ENCODE peak calls at places on chromosomes 3 and 15, in six cellular contexts. Q, U, I, P, E and Y are unnamed samples.

GRCh38 chr3:45950686-45951600 is 7.7 kb downstream of the CXCR6 start:
- DNase-seq in U (no peak), P (no peak), Q (no peak), E (no peak), I (no peak), Y (no peak)

GRCh38 chr15:90402230-90402629 is 14.2 kb downstream of the IQGAP1 start:
- DNase-seq in Q (no peak), U (peak; percentile 82), P (peak; percentile 17), E (no peak), I (no peak), Y (no peak)

GRCh38 chr3:196179380-196180308 is 31.6 kb downstream of the ZDHHC19 start:
- DNase-seq in U (no peak), Q (peak; percentile 73), P (no peak), E (peak; percentile 36), I (no peak), Y (peak; percentile 73)

GRCh38 chr3:129485681-129486056 is 42.8 kb upstream of the RHO start:
- DNase-seq in P (peak; percentile 41), E (no peak), Q (no peak), U (peak; percentile 94), I (peak; percentile 99), Y (no peak)

GRCh38 chr3:161682715-161683114 is 186.1 kb downstream of the OTOL1 start:
- DNase-seq in P (no peak), I (no peak), U (no peak), Q (no peak), E (no peak), Y (no peak)

GRCh38 chr3:101925564-101925963 is 76.2 kb downstream of the NFKBIZ start:
- DNase-seq in P (no peak), Q (no peak), E (no peak), U (no peak), I (no peak), Y (no peak)

GRCh38 chr15:75049392-75049791 is 26.0 kb downstream of the PPCDC start:
- DNase-seq in P (no peak), E (peak; percentile 71), Q (no peak), U (peak; percentile 84), I (no peak), Y (no peak)

GRCh38 chr3:78919021-78919755 is 848.6 kb downstream of the ROBO1 start:
- DNase-seq in E (no peak), U (no peak), Q (no peak), P (no peak), I (no peak), Y (no peak)

GRCh38 chr3:140203510-140203909 is 268.5 kb downstream of the CLSTN2 start:
- DNase-seq in U (no peak), E (no peak), I (no peak), P (no peak), Q (peak; percentile 26), Y (peak; percentile 60)

GRCh38 chr3:180804871-180805430 is 107.5 kb upstream of the FXR1 start:
- DNase-seq in E (no peak), I (no peak), Q (peak; percentile 92), U (no peak), P (no peak), Y (peak; percentile 85)

GRCh38 chr3:78427303-78427702 is 1340.5 kb downstream of the ROBO1 start:
- DNase-seq in Q (no peak), U (no peak), P (no peak), I (no peak), E (no peak), Y (no peak)

GRCh38 chr3:127535901-127536817 is 54.4 kb downstream of the TPRA1 start:
- DNase-seq in U (no peak), I (no peak), E (no peak), P (no peak), Q (no peak), Y (no peak)

GRCh38 chr15:101526442-101526841 is 36.9 kb upstream of the PCSK6 start:
- DNase-seq in U (no peak), E (no peak), P (no peak), I (peak; percentile 58), Q (peak; percentile 37), Y (no peak)

GRCh38 chr3:44012146-44012899 is 229.4 kb upstream of the TOPAZ1 start:
- DNase-seq in I (no peak), U (no peak), Q (no peak), P (no peak), E (no peak), Y (no peak)

GRCh38 chr3:44011680-44012079 is 230.0 kb upstream of the TOPAZ1 start:
- DNase-seq in P (no peak), U (no peak), E (no peak), I (no peak), Q (no peak), Y (no peak)

GRCh38 chr3:44019736-44020135 is 221.9 kb upstream of the TOPAZ1 start:
- DNase-seq in P (no peak), U (no peak), E (peak; percentile 62), Q (peak; percentile 53), I (no peak), Y (peak; percentile 53)

GRCh38 chr3:44016818-44017217 is 224.9 kb upstream of the TOPAZ1 start:
- DNase-seq in U (no peak), Q (no peak), P (no peak), I (no peak), E (no peak), Y (no peak)

GRCh38 chr3:44013967-44014366 is 227.7 kb upstream of the TOPAZ1 start:
- DNase-seq in E (no peak), Q (no peak), U (no peak), I (no peak), P (no peak), Y (no peak)
- TF ChIP-seq CTCF in E (no peak), Q (no peak), U (no peak), I (no peak), P (no peak), Y (no peak)

GRCh38 chr3:160401301-160402095 is 2.0 kb downstream of the SMC4 start:
- DNase-seq in E (no peak), U (peak; percentile 75), Q (no peak), I (no peak), P (peak; percentile 37), Y (no peak)

GRCh38 chr3:160398820-160399346 is at the start of gene IFT80:
- DNase-seq in U (peak; percentile 98), I (peak; percentile 96), P (peak; percentile 98), E (peak; percentile 92), Q (peak; percentile 98), Y (peak; percentile 98)

GRCh38 chr3:160400048-160400630 is 689 bp downstream of the SMC4 start:
- DNase-seq in I (peak; percentile 88), U (peak; percentile 85), P (peak; percentile 50), E (peak; percentile 45), Q (peak; percentile 27), Y (no peak)

GRCh38 chr3:160400631-160401150 is 1.2 kb downstream of the SMC4 start:
- DNase-seq in E (peak; percentile 56), Q (peak; percentile 42), P (peak; percentile 27), I (no peak), U (peak; percentile 73), Y (peak; percentile 59)

GRCh38 chr3:160399347-160400047 is at the start of gene SMC4:
- DNase-seq in Q (peak; percentile 96), I (peak; percentile 91), P (peak; percentile 90), E (peak; percentile 85), U (peak; percentile 88), Y (peak; percentile 91)
- H3K4me3 ChIP-seq in Q (peak within 1 kb of the TSS; percentile 60), I (peak within 1 kb of the TSS; percentile 91), P (peak within 1 kb of the TSS; percentile 52), E (peak within 1 kb of the TSS; percentile 96), U (peak within 1 kb of the TSS; percentile 91), Y (peak within 1 kb of the TSS; percentile 97)

GRCh38 chr15:94404733-94405283 is 173.4 kb downstream of the MCTP2 start:
- DNase-seq in E (no peak), P (no peak), I (no peak), Q (no peak), U (no peak), Y (no peak)

GRCh38 chr15:94397377-94397776 is 166.0 kb downstream of the MCTP2 start:
- DNase-seq in U (no peak), E (no peak), P (no peak), I (no peak), Q (no peak), Y (no peak)

GRCh38 chr15:94403246-94403824 is 172.0 kb downstream of the MCTP2 start:
- DNase-seq in U (no peak), P (no peak), I (no peak), E (no peak), Q (no peak), Y (no peak)

GRCh38 chr15:94395626-94396025 is 164.3 kb downstream of the MCTP2 start:
- DNase-seq in Q (no peak), I (no peak), E (no peak), P (no peak), U (no peak), Y (no peak)

DNA sequence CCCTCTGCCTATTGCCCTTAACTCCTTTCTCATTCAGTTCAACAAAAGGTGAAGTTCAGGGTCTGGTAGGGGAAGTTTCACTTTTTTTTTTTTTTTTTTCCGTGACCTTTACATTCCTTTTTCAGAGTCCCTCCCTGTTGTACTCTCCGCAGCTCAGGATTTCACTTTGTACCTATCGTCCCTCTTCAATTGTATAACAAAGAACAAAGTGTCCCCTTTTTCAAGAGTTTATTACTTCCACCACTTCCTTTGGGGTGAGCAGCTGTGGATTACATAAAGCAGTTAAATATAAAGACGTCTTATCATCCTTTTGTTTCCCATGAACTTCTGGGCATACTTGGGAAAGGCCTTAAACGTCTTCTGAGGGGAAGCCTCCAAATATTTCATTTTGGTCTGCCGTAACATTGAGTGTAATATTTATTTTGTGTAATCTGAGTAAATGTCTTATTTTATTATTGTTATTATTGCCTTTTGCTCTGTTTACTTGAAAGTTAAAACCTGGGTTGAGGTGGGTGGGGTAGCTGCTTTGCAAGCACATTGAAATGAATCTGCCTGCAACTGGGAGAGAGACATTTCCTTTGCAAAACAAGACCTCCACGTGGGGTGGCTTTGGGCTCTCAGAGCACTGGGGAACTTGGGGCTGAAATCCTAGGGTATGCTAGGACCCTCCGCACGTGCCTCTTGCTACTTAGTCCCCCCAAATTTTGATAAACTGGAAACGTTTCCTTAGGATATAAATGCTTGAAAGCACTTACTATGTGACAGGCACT is 169.3 kb downstream of the MCTP2 start:
- DNase-seq in I (no peak), Q (peak; percentile 22), U (no peak), P (no peak), E (no peak), Y (no peak)
- H3K27ac ChIP-seq in I (peak overlapping the region; percentile 11), Q (no peak overlapping the region), U (no peak overlapping the region), P (no peak overlapping the region), E (no peak overlapping the region), Y (no peak overlapping the region)

GRCh38 chr3:353191-353739 is 156.7 kb downstream of the CHL1 start:
- DNase-seq in I (no peak), E (no peak), Q (no peak), U (no peak), P (no peak), Y (no peak)

GRCh38 chr3:350978-351377 is 154.4 kb downstream of the CHL1 start:
- DNase-seq in I (no peak), E (no peak), Q (no peak), U (no peak), P (no peak), Y (no peak)

GRCh38 chr3:354433-354832 is 157.9 kb downstream of the CHL1 start:
- DNase-seq in E (peak; percentile 35), Q (peak; percentile 73), U (no peak), P (peak; percentile 31), I (no peak), Y (peak; percentile 83)

GRCh38 chr3:355622-356021 is 159.1 kb downstream of the CHL1 start:
- DNase-seq in Q (no peak), I (no peak), P (no peak), U (no peak), E (no peak), Y (no peak)

DNA sequence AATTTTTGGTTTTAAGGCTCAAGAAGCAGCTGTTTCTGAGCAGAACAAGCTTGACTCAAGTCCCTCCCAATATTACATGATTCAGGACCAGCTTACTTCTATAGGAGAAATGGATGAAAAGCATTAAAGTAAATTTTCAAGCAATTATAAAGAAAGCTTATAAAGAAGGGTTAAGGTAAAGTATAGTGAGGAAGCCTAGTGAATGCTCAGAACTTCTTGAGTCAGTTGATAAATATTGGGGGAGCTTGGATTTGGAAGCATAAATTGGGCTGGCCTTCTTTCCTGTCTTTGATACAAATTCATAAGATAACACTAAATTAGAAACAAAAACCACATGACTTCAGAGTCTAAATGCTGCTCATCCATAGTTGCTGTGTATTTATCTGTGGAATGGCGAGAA is 156.0 kb downstream of the CHL1 start:
- DNase-seq in Q (no peak), I (no peak), E (no peak), U (no peak), P (no peak), Y (no peak)
- TF ChIP-seq CTCF in Q (no peak), I (no peak), E (no peak), U (no peak), P (no peak), Y (no peak)